ENCODE peak calls at places on chromosomes 2 and 18, in ten cellular contexts. S, O, Q, M, A, F, L, V, W and G are unnamed samples. For H3K36me3, the result is how much of the 10 kb centered on the place peaks cover.

GRCh38 chr2:231614559-231615057 is 21.9 kb downstream of the TEX44 start:
- DNase-seq in A (no peak), W (no peak), O (no peak), M (no peak), S (no peak), F (peak), V (peak), L (peak), Q (peak), G (no peak)

GRCh38 chr2:28398101-28398834 is 5.6 kb downstream of the FOSL2 start:
- DNase-seq in A (peak), Q (no peak), S (no peak), O (no peak), M (peak), W (peak), F (no peak), L (peak), V (no peak), G (no peak)

GRCh38 chr18:49046125-49046524 is 95.4 kb upstream of the SMAD7 start:
- DNase-seq in A (no peak), O (no peak), S (no peak), M (no peak), Q (no peak), W (no peak), L (no peak), V (no peak), F (no peak), G (no peak)

GRCh38 chr2:181772334-181772733 is 92.0 kb upstream of the NEUROD1 start:
- DNase-seq in Q (no peak), V (no peak), S (no peak), L (no peak), W (no peak), F (no peak), M (no peak), A (no peak), O (no peak), G (no peak)

GRCh38 chr2:65974067-65974723 is 460.7 kb upstream of the MEIS1 start:
- DNase-seq in L (no peak), V (no peak), W (no peak), F (no peak), S (no peak), Q (no peak), M (no peak), A (no peak), O (no peak), G (no peak)

GRCh38 chr2:202429164-202429980 is 53.2 kb downstream of the BMPR2 start:
- DNase-seq in O (no peak), V (no peak), L (no peak), W (no peak), S (peak), A (peak), F (no peak), Q (no peak), M (no peak), G (peak)

GRCh38 chr2:235812185-235812670 is 318.4 kb downstream of the AGAP1 start:
- DNase-seq in O (no peak), M (no peak), L (no peak), F (no peak), Q (no peak), V (no peak), A (no peak), W (no peak), S (no peak), G (no peak)

GRCh38 chr18:58756596-58757240 is 85.5 kb downstream of the MALT1 start:
- DNase-seq in F (no peak), Q (no peak), L (no peak), V (no peak), S (no peak), O (no peak), W (no peak), M (no peak), A (no peak), G (no peak)

GRCh38 chr2:129922571-129923264 is 56.7 kb upstream of the RAB6C start:
- DNase-seq in W (no peak), S (peak), M (no peak), V (no peak), L (no peak), A (no peak), F (peak), O (no peak), Q (no peak), G (no peak)

GRCh38 chr18:57497372-57498294 is 62.5 kb downstream of the ONECUT2 start:
- DNase-seq in M (no peak), W (peak), S (peak), F (no peak), O (no peak), L (no peak), A (peak), Q (no peak), V (no peak), G (no peak)

GRCh38 chr2:207048421-207048820 is 109.1 kb downstream of the CPO start:
- DNase-seq in S (no peak), L (no peak), W (no peak), Q (no peak), M (no peak), F (no peak), A (peak), V (no peak), O (no peak), G (no peak)

GRCh38 chr2:204538179-204539009 is 6.9 kb upstream of the PARD3B start:
- DNase-seq in F (peak), A (peak), L (peak), M (peak), Q (no peak), O (no peak), W (no peak), S (peak), V (no peak), G (no peak)

GRCh38 chr2:203909946-203910476 is 26.6 kb upstream of the ICOS start:
- DNase-seq in M (no peak), Q (no peak), F (no peak), L (no peak), A (no peak), O (no peak), W (no peak), S (no peak), V (no peak), G (no peak)

GRCh38 chr2:11552260-11552638 is 18.4 kb downstream of the GREB1 start:
- DNase-seq in L (peak), Q (no peak), V (no peak), F (no peak), O (no peak), W (no peak), M (no peak), S (no peak), A (no peak), G (no peak)

GRCh38 chr2:69493268-69493667 is 56.0 kb upstream of the NFU1 start:
- DNase-seq in Q (peak), O (no peak), M (no peak), A (no peak), F (no peak), L (peak), W (no peak), V (no peak), S (no peak), G (no peak)

GRCh38 chr2:42949125-42949524 is 156.7 kb upstream of the HAAO start:
- DNase-seq in A (no peak), F (no peak), M (no peak), W (no peak), O (no peak), L (no peak), V (peak), S (no peak), Q (no peak), G (no peak)

GRCh38 chr18:8525692-8526091 is 83.5 kb upstream of the RAB12 start:
- DNase-seq in Q (no peak), M (peak), V (peak), F (no peak), W (no peak), O (no peak), L (no peak), A (no peak), S (no peak), G (no peak)

GRCh38 chr2:105730170-105730569 is 14.5 kb upstream of the NCK2 start:
- DNase-seq in W (no peak), Q (no peak), O (no peak), S (peak), V (no peak), A (no peak), F (no peak), M (no peak), L (no peak), G (no peak)

GRCh38 chr2:120495586-120495985 is 149.7 kb downstream of the INHBB start:
- DNase-seq in O (no peak), V (no peak), A (no peak), S (no peak), Q (no peak), W (no peak), F (no peak), M (no peak), L (no peak), G (no peak)

GRCh38 chr2:22281033-22281432 is 1103.9 kb upstream of the KLHL29 start:
- DNase-seq in V (no peak), O (no peak), F (no peak), Q (peak), W (peak), S (peak), M (no peak), A (peak), L (no peak), G (peak)

GRCh38 chr2:187985923-187986322 is 305.8 kb upstream of the GULP1 start:
- DNase-seq in M (no peak), A (peak), V (no peak), S (no peak), O (no peak), W (peak), Q (no peak), F (no peak), L (no peak), G (no peak)

GRCh38 chr2:208872591-208872990 is 466.0 kb downstream of the PTH2R start:
- DNase-seq in O (peak), M (no peak), Q (no peak), F (no peak), A (no peak), S (no peak), W (peak), L (no peak), V (no peak), G (no peak)

GRCh38 chr2:100140582-100140981 is 1.8 kb downstream of the AFF3 start:
- DNase-seq in M (no peak), L (no peak), S (no peak), A (no peak), O (no peak), F (no peak), Q (no peak), W (no peak), V (peak), G (no peak)

GRCh38 chr2:181196401-181196800 is 216.0 kb downstream of the UBE2E3 start:
- DNase-seq in M (no peak), Q (no peak), W (no peak), F (no peak), V (no peak), S (no peak), A (no peak), O (no peak), L (no peak), G (no peak)

GRCh38 chr2:201220102-201220570 is 37.2 kb downstream of the CASP10 start:
- DNase-seq in Q (peak), F (no peak), V (peak), O (no peak), L (peak), W (no peak), A (no peak), M (no peak), S (peak), G (no peak)

GRCh38 chr2:240890691-240891090 is 5.3 kb downstream of the MAB21L4 start:
- DNase-seq in F (peak), V (no peak), L (no peak), Q (no peak), W (no peak), A (no peak), S (no peak), M (no peak), O (no peak), G (no peak)

GRCh38 chr18:1383465-1383864 is 478.8 kb downstream of the ADCYAP1 start:
- DNase-seq in A (no peak), V (no peak), S (no peak), W (no peak), M (no peak), Q (no peak), L (no peak), F (peak), O (no peak), G (no peak)

GRCh38 chr2:28445448-28446258 is 50.2 kb upstream of the PLB1 start:
- DNase-seq in F (no peak), M (no peak), O (peak), A (peak), Q (no peak), L (no peak), W (peak), S (peak), V (no peak), G (peak)

GRCh38 chr2:226649871-226650660 is 149.6 kb downstream of the IRS1 start:
- DNase-seq in V (no peak), L (peak), A (peak), F (no peak), Q (peak), W (peak), M (peak), S (peak), O (peak), G (peak)

DNA sequence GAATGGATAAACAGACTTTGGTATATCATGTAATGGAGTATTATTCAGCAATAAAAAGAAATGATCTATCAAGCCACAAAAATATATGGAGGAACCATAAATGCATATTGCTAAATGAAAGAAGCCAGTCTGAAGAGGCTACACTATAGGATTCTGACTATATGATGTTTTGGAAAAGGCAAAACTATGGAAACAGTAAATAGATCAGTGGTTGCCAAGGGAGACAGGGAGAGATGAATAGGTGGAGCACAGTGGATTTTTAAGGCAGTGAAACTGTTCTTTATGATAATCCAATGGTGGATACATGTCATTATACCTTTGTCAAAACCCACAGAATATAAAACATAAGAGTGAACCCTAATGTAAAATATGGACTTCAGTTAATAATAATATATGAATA is 41.0 kb upstream of the SLC30A6 start:
- DNase-seq in A (no peak), V (no peak), O (no peak), Q (no peak), S (no peak), W (no peak), F (no peak), M (no peak), L (no peak), G (no peak)
- H3K36me3 ChIP-seq in A (under half), V (under half), O (under half), Q (half or more), S (under half), W (under half), F (under half), M (under half), L (under half), G (under half)

GRCh38 chr18:78073275-78073674 is 823.6 kb downstream of the GALR1 start:
- DNase-seq in F (no peak), O (no peak), W (no peak), A (no peak), S (peak), M (no peak), L (no peak), Q (no peak), V (no peak), G (no peak)
- TF ChIP-seq CTCF in F (no peak), O (no peak), W (no peak), A (no peak), S (peak), M (no peak), L (no peak), Q (peak), V (peak), G (no peak)

DNA sequence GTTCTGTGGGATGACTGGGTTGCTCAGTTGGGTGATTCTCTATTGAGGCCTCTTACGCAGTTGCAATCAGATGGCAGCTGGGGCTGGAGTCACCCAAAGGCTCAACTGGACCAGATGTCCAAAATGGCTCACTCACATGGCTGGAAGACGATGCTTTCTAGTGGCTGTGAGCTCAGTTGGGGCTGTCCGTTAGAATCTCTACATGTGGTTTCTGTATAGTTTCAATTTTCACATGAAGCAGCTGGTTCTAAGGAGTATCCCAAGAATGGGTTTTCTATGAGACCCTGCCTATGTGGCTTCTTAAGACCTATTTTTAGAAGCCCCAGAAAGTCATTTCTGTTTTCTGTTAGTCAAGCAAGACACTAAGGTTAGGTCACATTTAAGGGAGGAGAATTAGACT is 4.4 kb downstream of the XRCC5 start:
- DNase-seq in L (no peak), Q (no peak), O (no peak), F (no peak), M (no peak), S (no peak), V (peak), A (no peak), W (no peak), G (no peak)
- H3K36me3 ChIP-seq in L (under half), Q (half or more), O (under half), F (under half), M (under half), S (under half), V (half or more), A (under half), W (under half), G (under half)

DNA sequence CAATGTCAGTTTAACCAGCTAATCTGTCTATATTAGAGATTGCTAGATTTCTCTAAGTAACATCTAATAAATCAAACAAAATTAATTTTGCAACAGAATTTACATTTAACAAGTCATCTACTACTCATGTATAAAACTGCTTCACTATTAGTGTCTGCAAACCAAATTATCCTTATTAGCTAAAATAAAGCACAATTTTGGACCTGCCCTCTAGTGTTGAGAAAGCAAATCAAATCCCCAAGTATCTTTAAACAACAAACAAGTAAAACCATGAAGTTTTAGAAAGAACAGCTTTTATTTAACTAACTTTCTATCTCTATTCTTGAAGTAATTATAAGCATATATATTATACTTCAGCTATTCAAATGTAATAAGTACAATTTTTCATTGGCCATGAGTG is 113.1 kb upstream of the SP3 start:
- DNase-seq in S (no peak), L (no peak), F (no peak), Q (no peak), M (no peak), W (no peak), O (no peak), V (no peak), A (peak), G (no peak)
- TF ChIP-seq CTCF in S (peak), L (peak), F (peak), Q (peak), M (peak), W (peak), O (no peak), V (peak), A (peak), G (peak)

DNA sequence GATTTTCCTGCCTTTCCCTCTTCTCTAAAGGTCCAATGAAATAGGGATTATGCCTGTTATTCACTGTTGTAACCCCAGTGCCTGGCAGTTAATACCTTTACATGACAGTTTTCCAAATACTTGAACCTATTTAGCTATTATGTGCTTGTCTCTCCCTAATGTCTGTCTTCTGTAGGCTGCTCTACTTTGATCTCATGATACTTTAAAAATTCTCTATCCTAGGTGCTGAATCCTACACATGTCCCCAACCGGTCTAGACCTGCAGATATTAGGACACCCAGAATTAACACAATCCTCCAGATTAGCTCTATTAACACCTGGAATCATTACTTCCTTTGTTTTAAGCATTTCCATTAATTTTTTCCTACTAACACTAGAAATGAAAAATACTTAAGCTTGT is 7.3 kb downstream of the CEBPZ start:
- DNase-seq in W (no peak), V (no peak), L (no peak), O (no peak), S (no peak), F (no peak), Q (no peak), A (no peak), M (no peak), G (no peak)
- H3K36me3 ChIP-seq in W (under half), V (half or more), L (under half), O (under half), S (under half), F (under half), Q (half or more), A (under half), M (under half), G (under half)

GRCh38 chr18:62981566-62981965 is 266.2 kb downstream of the PHLPP1 start:
- DNase-seq in S (no peak), A (no peak), F (no peak), L (no peak), M (no peak), V (no peak), Q (no peak), O (no peak), W (no peak), G (no peak)
- TF ChIP-seq CTCF in S (no peak), A (no peak), F (no peak), L (no peak), M (no peak), V (no peak), Q (no peak), O (no peak), W (no peak), G (no peak)

GRCh38 chr18:45895339-45895738 is 69.9 kb downstream of the SIGLEC15 start:
- DNase-seq in M (no peak), F (no peak), O (no peak), Q (no peak), L (no peak), A (no peak), V (no peak), S (no peak), W (no peak), G (no peak)

GRCh38 chr18:45896452-45896851 is 70.7 kb downstream of the EPG5 start:
- DNase-seq in A (no peak), S (no peak), V (no peak), L (no peak), O (no peak), Q (no peak), F (no peak), M (no peak), W (no peak), G (no peak)

GRCh38 chr18:45891806-45892205 is 66.3 kb downstream of the SIGLEC15 start:
- DNase-seq in M (no peak), W (no peak), A (no peak), V (no peak), Q (no peak), O (no peak), F (no peak), L (no peak), S (no peak), G (no peak)

GRCh38 chr18:45896991-45897390 is 70.1 kb downstream of the EPG5 start:
- DNase-seq in W (no peak), M (no peak), A (no peak), Q (no peak), V (no peak), L (no peak), F (no peak), S (peak), O (no peak), G (no peak)

DNA sequence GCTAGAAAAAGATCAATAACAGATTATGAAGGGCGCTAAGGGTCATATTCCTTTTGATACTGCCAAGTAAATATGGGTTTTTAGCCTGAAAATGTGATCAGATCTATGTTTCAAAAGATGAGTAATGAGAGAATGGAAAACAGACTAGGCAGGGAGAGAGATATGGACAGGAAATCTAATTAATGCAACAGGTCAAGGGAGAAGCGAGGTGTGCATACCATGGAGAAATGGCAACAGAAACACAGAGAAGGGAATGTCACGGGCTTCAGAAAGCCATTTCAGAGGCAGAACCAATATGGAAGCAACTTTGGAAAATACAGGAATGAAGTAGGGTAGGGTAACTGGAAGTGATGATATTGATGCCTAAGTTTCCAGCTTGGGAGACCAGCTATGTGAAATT is 69.3 kb downstream of the SIGLEC15 start:
- DNase-seq in V (no peak), A (no peak), L (no peak), S (no peak), Q (no peak), W (no peak), O (no peak), M (no peak), F (no peak), G (no peak)
- H3K36me3 ChIP-seq in V (under half), A (under half), L (under half), S (under half), Q (half or more), W (under half), O (under half), M (under half), F (under half), G (under half)

DNA sequence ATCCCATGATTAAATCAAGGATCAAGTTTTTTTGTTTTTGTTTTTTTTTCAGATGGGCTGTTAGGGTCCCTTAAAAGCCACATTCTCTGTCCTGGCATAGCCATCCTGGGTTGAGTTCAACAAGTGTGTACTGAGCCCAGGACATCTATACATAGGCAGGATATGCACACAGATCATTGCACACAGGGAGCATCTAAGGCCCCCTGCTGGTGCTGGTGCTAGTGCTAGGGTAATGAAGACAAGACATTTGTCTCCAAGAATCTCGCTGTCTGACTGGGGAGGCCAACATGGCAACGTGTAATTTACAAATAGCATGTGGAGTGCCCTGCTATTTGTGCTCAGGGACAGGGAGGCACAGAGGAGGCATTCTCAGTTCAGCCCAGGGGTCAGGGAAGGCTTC is 124.5 kb downstream of the VAPA start:
- DNase-seq in V (peak), F (no peak), S (no peak), A (no peak), W (no peak), Q (no peak), M (no peak), O (no peak), L (no peak), G (no peak)
- TF ChIP-seq CTCF in V (peak), F (no peak), S (no peak), A (no peak), W (no peak), Q (no peak), M (no peak), O (peak), L (no peak), G (no peak)